ENCODE peak calls at places on chromosomes 13 and 19, in seven cellular contexts. Z is adrenal gland, W is sigmoid colon, E is Peyer's patch, X is uterus, R is breast epithelium, T is heart left ventricle. V is an unnamed sample.

GRCh38 chr19:3178973-3179738 is 587 bp downstream of the S1PR4 start:
- DNase-seq in Z (no peak), W (no peak), E (peak; percentile 22), X (no peak), R (no peak), T (no peak), V (peak; percentile 58)

GRCh38 chr13:100773923-100774641 is 99.5 kb upstream of the TMTC4 start:
- DNase-seq in Z (no peak), W (no peak), E (no peak), X (no peak), R (no peak), T (no peak), V (no peak)

GRCh38 chr19:48558018-48558684 is 6.2 kb downstream of the SULT2B1 start:
- DNase-seq in Z (peak; percentile 88), W (no peak), E (no peak), X (no peak), R (no peak), T (no peak), V (peak; percentile 64)

GRCh38 chr13:99415851-99416331 is 85.4 kb upstream of the TM9SF2 start:
- DNase-seq in Z (peak; percentile 33), W (no peak), E (no peak), X (no peak), R (no peak), T (no peak), V (peak; percentile 39)

GRCh38 chr13:102817241-102817640 is 18.3 kb downstream of the BIVM start:
- DNase-seq in Z (no peak), W (no peak), E (no peak), X (no peak), R (no peak), T (no peak), V (no peak)

GRCh38 chr13:51806571-51806970 is 2.6 kb upstream of the DHRS12 start:
- DNase-seq in Z (peak; percentile 67), W (no peak), E (no peak), X (no peak), R (no peak), T (no peak), V (no peak)

GRCh38 chr13:49063526-49063925 is 87.8 kb downstream of the FNDC3A start:
- DNase-seq in Z (no peak), W (no peak), E (no peak), X (no peak), R (no peak), T (no peak), V (no peak)

GRCh38 chr19:17328517-17329060 is 6.1 kb downstream of the ANO8 start:
- DNase-seq in Z (no peak), W (no peak), E (peak; percentile 39), X (no peak), R (no peak), T (no peak), V (no peak)

GRCh38 chr13:76696370-76696769 is 189.8 kb downstream of the KCTD12 start:
- DNase-seq in Z (no peak), W (no peak), E (no peak), X (no peak), R (no peak), T (no peak), V (no peak)

GRCh38 chr19:13932911-13933393 is 5.3 kb downstream of the PODNL1 start:
- DNase-seq in Z (no peak), W (no peak), E (no peak), X (no peak), R (no peak), T (no peak), V (no peak)
- TF ChIP-seq POLR2A in Z (no peak), W (no peak), E (no peak), X (no peak), R (no peak), T (no peak), V (no peak)

GRCh38 chr13:79540504-79540903 is 59.5 kb downstream of the NDFIP2 start:
- DNase-seq in Z (no peak), W (no peak), E (no peak), X (no peak), R (no peak), T (no peak), V (no peak)
- H3K36me3 ChIP-seq in Z (no peaks in the 10 kb centered on the region), W (no peaks in the 10 kb centered on the region), E (no peaks in the 10 kb centered on the region), X (no peaks in the 10 kb centered on the region), R (no peaks in the 10 kb centered on the region), T (no peaks in the 10 kb centered on the region), V (no peaks in the 10 kb centered on the region)

GRCh38 chr19:41916033-41916424 is 12.2 kb downstream of the ERFL start:
- DNase-seq in Z (no peak), W (no peak), E (no peak), X (no peak), R (no peak), T (no peak), V (no peak)
- H3K4me1 ChIP-seq in Z (no peaks in the 10 kb centered on the region), W (peaks cover 5% of the 10 kb centered on the region), E (peaks cover 25% of the 10 kb centered on the region), X (no peaks in the 10 kb centered on the region), R (peaks cover 3% of the 10 kb centered on the region), T (no peaks in the 10 kb centered on the region), V (no peaks in the 10 kb centered on the region)

GRCh38 chr19:18942692-18943091 is 1.7 kb upstream of the HOMER3 start:
- DNase-seq in Z (no peak), W (no peak), E (no peak), X (no peak), R (no peak), T (no peak), V (no peak)
- TF ChIP-seq POLR2A in Z (no peak), W (no peak), E (no peak), X (no peak), R (no peak), T (no peak), V (no peak)

GRCh38 chr19:50257141-50257540 is 53.7 kb downstream of the MYH14 start:
- DNase-seq in Z (no peak), W (no peak), E (no peak), X (no peak), R (no peak), T (no peak), V (no peak)
- H3K36me3 ChIP-seq in Z (no peaks in the 10 kb centered on the region), W (no peaks in the 10 kb centered on the region), E (no peaks in the 10 kb centered on the region), X (no peaks in the 10 kb centered on the region), R (no peaks in the 10 kb centered on the region), T (no peaks in the 10 kb centered on the region), V (no peaks in the 10 kb centered on the region)

DNA sequence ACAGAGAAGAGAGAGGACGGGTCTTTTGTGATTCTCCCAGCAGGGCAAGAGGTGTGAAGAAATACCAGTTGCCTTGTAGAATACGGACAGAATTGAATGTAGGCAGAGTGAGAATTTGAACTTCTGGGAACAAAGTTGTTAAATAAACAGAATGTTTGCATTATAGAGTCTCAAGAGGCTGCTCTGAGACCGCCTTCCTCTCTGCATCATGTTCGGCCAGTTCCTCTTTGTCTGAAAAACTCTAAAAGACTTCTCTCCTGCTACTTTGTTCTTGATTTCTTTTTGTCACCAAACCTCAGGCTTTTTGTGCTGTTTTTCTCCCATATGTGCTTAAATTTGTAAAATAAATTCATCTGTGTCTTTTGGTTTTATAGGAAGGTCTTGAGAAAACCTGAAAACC is 256.4 kb downstream of the DLEU7 start:
- DNase-seq in Z (no peak), W (no peak), E (peak; percentile 39), X (no peak), R (no peak), T (no peak), V (no peak)
- H3K4me1 ChIP-seq in Z (peaks cover 7% of the 10 kb centered on the region), W (peaks cover 16% of the 10 kb centered on the region), E (peaks cover 2% of the 10 kb centered on the region), X (no peaks in the 10 kb centered on the region), R (no peaks in the 10 kb centered on the region), T (peaks cover 10% of the 10 kb centered on the region), V (no peaks in the 10 kb centered on the region)

V was measured in right lobe of liver.